ENCODE peak calls at places on chromosomes 4 and X, in six cellular contexts. L, B, Q, R, S and K are unnamed samples.

GRCh38 chrX:120452131-120452530 is 17.0 kb downstream of the LAMP2 start:
- DNase-seq in S (no peak), L (no peak), B (no peak), R (peak; percentile 26), Q (no peak), K (peak; percentile 1)

GRCh38 chr4:102625232-102625930 is 124.2 kb downstream of the NFKB1 start:
- DNase-seq in L (no peak), Q (peak; percentile 48), R (no peak), S (no peak), B (no peak), K (no peak)

GRCh38 chrX:110847334-110847733 is 51.7 kb upstream of the CHRDL1 start:
- DNase-seq in S (peak; percentile 30), L (no peak), Q (no peak), B (peak; percentile 27), R (peak; percentile 42), K (no peak)

GRCh38 chrX:2962346-2962745 is 33.2 kb upstream of the ARSD start:
- DNase-seq in B (no peak), Q (no peak), R (no peak), L (no peak), S (no peak), K (no peak)

GRCh38 chr4:52028970-52029369 is 8.8 kb upstream of the LRRC66 start:
- DNase-seq in B (no peak), R (no peak), S (no peak), Q (no peak), L (no peak), K (no peak)

GRCh38 chr4:3706111-3706511 is 60.1 kb upstream of the ADRA2C start:
- DNase-seq in R (no peak), L (no peak), Q (no peak), S (no peak), B (no peak), K (no peak)

GRCh38 chrX:150581093-150581775 is 12.8 kb downstream of the MTM1 start:
- DNase-seq in B (no peak), S (no peak), R (no peak), Q (no peak), L (no peak), K (no peak)

GRCh38 chr4:54152846-54153600 is 53.1 kb downstream of the GSX2 start:
- DNase-seq in B (no peak), L (no peak), S (no peak), R (no peak), Q (no peak), K (no peak)

GRCh38 chr4:159006202-159006601 is 96.7 kb upstream of the RAPGEF2 start:
- DNase-seq in S (no peak), B (no peak), Q (no peak), R (no peak), L (no peak), K (no peak)

GRCh38 chrX:39814391-39814790 is 283.4 kb downstream of the BCOR start:
- DNase-seq in B (peak; percentile 5), Q (no peak), L (no peak), R (no peak), S (no peak), K (no peak)

GRCh38 chr4:165686756-165687155 is 186.3 kb upstream of the TLL1 start:
- DNase-seq in B (no peak), Q (no peak), R (no peak), S (no peak), L (no peak), K (no peak)

GRCh38 chrX:137313627-137314026 is 252.3 kb upstream of the ZIC3 start:
- DNase-seq in B (no peak), L (no peak), S (no peak), R (no peak), Q (no peak), K (no peak)

GRCh38 chrX:118751950-118752783 is 24.8 kb downstream of the IL13RA1 start:
- DNase-seq in L (no peak), S (no peak), Q (no peak), B (no peak), R (no peak), K (no peak)